ENCODE peak calls at places on chromosome 18, in seven cellular contexts. One of them, this sample, is unnamed.

GRCh38 chr18:48767090-48767670 is 183.6 kb downstream of the SMAD7 start:
- DNase-seq in COLO829: no peak
- DNase-seq in psoas muscle: peak
- DNase-seq in body of pancreas: no peak
- DNase-seq in bronchial epithelial cell: no peak
- DNase-seq in Calu3: no peak
- DNase-seq in choroid plexus epithelial cell: peak
- DNase-seq in this sample: no peak

GRCh38 chr18:8686556-8686955 is 18.8 kb upstream of the MTCL1 start:
- DNase-seq in COLO829: no peak
- DNase-seq in Calu3: no peak
- DNase-seq in body of pancreas: no peak
- DNase-seq in choroid plexus epithelial cell: no peak
- DNase-seq in bronchial epithelial cell: no peak
- DNase-seq in psoas muscle: no peak
- DNase-seq in this sample: no peak

GRCh38 chr18:74281011-74281638 is 10.6 kb downstream of the CYB5A start:
- DNase-seq in COLO829: no peak
- DNase-seq in psoas muscle: no peak
- DNase-seq in bronchial epithelial cell: no peak
- DNase-seq in body of pancreas: no peak
- DNase-seq in Calu3: no peak
- DNase-seq in choroid plexus epithelial cell: no peak
- DNase-seq in this sample: no peak

GRCh38 chr18:31268985-31269406 is 49.0 kb upstream of the DSG1 start:
- DNase-seq in COLO829: no peak
- DNase-seq in bronchial epithelial cell: peak
- DNase-seq in Calu3: peak
- DNase-seq in psoas muscle: no peak
- DNase-seq in choroid plexus epithelial cell: peak
- DNase-seq in body of pancreas: peak
- DNase-seq in this sample: no peak

GRCh38 chr18:21243041-21243431 is 1.0 kb downstream of the GREB1L start:
- DNase-seq in body of pancreas: no peak
- DNase-seq in psoas muscle: no peak
- DNase-seq in COLO829: no peak
- DNase-seq in Calu3: peak
- DNase-seq in choroid plexus epithelial cell: no peak
- DNase-seq in bronchial epithelial cell: no peak
- DNase-seq in this sample: peak

GRCh38 chr18:77199707-77200106 is 49.9 kb upstream of the GALR1 start:
- DNase-seq in body of pancreas: no peak
- DNase-seq in psoas muscle: no peak
- DNase-seq in Calu3: no peak
- DNase-seq in COLO829: no peak
- DNase-seq in bronchial epithelial cell: no peak
- DNase-seq in choroid plexus epithelial cell: no peak
- DNase-seq in this sample: no peak

GRCh38 chr18:36127866-36128845 is 984 bp downstream of the SLC39A6 start:
- DNase-seq in choroid plexus epithelial cell: peak
- DNase-seq in psoas muscle: no peak
- DNase-seq in bronchial epithelial cell: peak
- DNase-seq in Calu3: peak
- DNase-seq in body of pancreas: no peak
- DNase-seq in COLO829: no peak
- DNase-seq in this sample: no peak

GRCh38 chr18:79763407-79763806 is 34.3 kb upstream of the KCNG2 start:
- DNase-seq in body of pancreas: no peak
- DNase-seq in bronchial epithelial cell: no peak
- DNase-seq in psoas muscle: no peak
- DNase-seq in choroid plexus epithelial cell: no peak
- DNase-seq in Calu3: no peak
- DNase-seq in COLO829: no peak
- DNase-seq in this sample: no peak

GRCh38 chr18:68893396-68893795 is 95.5 kb downstream of the CCDC102B start:
- DNase-seq in psoas muscle: no peak
- DNase-seq in choroid plexus epithelial cell: no peak
- DNase-seq in body of pancreas: no peak
- DNase-seq in bronchial epithelial cell: no peak
- DNase-seq in Calu3: no peak
- DNase-seq in COLO829: no peak
- DNase-seq in this sample: no peak

GRCh38 chr18:2303517-2304238 is 267.6 kb downstream of the METTL4 start:
- DNase-seq in psoas muscle: no peak
- DNase-seq in choroid plexus epithelial cell: peak
- DNase-seq in COLO829: no peak
- DNase-seq in body of pancreas: no peak
- DNase-seq in Calu3: no peak
- DNase-seq in bronchial epithelial cell: peak
- DNase-seq in this sample: no peak

GRCh38 chr18:59917422-59917821 is 17.6 kb downstream of the PMAIP1 start:
- DNase-seq in COLO829: no peak
- DNase-seq in choroid plexus epithelial cell: peak
- DNase-seq in psoas muscle: no peak
- DNase-seq in body of pancreas: no peak
- DNase-seq in bronchial epithelial cell: peak
- DNase-seq in Calu3: peak
- DNase-seq in this sample: no peak

GRCh38 chr18:24731981-24732380 is 271.5 kb downstream of the HRH4 start:
- DNase-seq in body of pancreas: no peak
- DNase-seq in bronchial epithelial cell: peak
- DNase-seq in choroid plexus epithelial cell: no peak
- DNase-seq in psoas muscle: no peak
- DNase-seq in COLO829: no peak
- DNase-seq in Calu3: no peak
- DNase-seq in this sample: no peak

GRCh38 chr18:13431886-13432285 is 213.3 kb downstream of the LDLRAD4 start:
- DNase-seq in bronchial epithelial cell: no peak
- DNase-seq in COLO829: no peak
- DNase-seq in psoas muscle: no peak
- DNase-seq in choroid plexus epithelial cell: no peak
- DNase-seq in body of pancreas: no peak
- DNase-seq in Calu3: no peak
- DNase-seq in this sample: no peak

GRCh38 chr18:47204908-47205522 is 28.9 kb upstream of the IER3IP1 start:
- DNase-seq in choroid plexus epithelial cell: peak
- DNase-seq in bronchial epithelial cell: peak
- DNase-seq in body of pancreas: peak
- DNase-seq in COLO829: peak
- DNase-seq in psoas muscle: no peak
- DNase-seq in Calu3: peak
- DNase-seq in this sample: no peak

GRCh38 chr18:48920408-48921038 is 30.2 kb downstream of the SMAD7 start:
- DNase-seq in Calu3: no peak
- DNase-seq in bronchial epithelial cell: no peak
- DNase-seq in COLO829: no peak
- DNase-seq in choroid plexus epithelial cell: no peak
- DNase-seq in body of pancreas: no peak
- DNase-seq in psoas muscle: no peak
- DNase-seq in this sample: no peak

This sample was measured in ovary.